ENCODE peak calls at places on chromosomes 11 and 22, in seven cellular contexts. J is neuronal stem cell, K is mesendoderm, Y is IMR-90, G is H1, P is mesenchymal stem cell, O is H9. H is an unnamed sample.

GRCh38 chr11:35040221-35040942 is 98.6 kb upstream of the CD44 start:
- DNase-seq in O (no peak), K (no peak), P (peak; percentile 86), G (no peak), J (no peak), Y (peak; percentile 69), H (peak; percentile 49)

GRCh38 chr11:8354622-8355417 is 91.1 kb upstream of the LMO1 start:
- DNase-seq in J (peak; percentile 45), K (no peak), P (no peak), Y (no peak), O (no peak), G (no peak), H (peak; percentile 9)

GRCh38 chr22:27097933-27098332 is 440.5 kb downstream of the MIAT start:
- DNase-seq in O (no peak), J (no peak), K (peak; percentile 71), Y (no peak), P (no peak), G (no peak), H (no peak)

GRCh38 chr22:48492371-48493320 is 1335.0 kb downstream of the BRD1 start:
- DNase-seq in O (peak; percentile 78), K (peak; percentile 94), G (peak; percentile 70), J (peak; percentile 67), Y (peak; percentile 57), P (peak; percentile 65), H (peak; percentile 53)

GRCh38 chr11:68567553-68567952 is 107.0 kb downstream of the PPP6R3 start:
- DNase-seq in P (no peak), K (no peak), Y (no peak), J (no peak), O (no peak), G (no peak), H (no peak)

GRCh38 chr22:29225422-29226090 is 19.9 kb downstream of the EMID1 start:
- DNase-seq in P (peak; percentile 73), K (no peak), G (no peak), O (no peak), J (no peak), Y (peak; percentile 42), H (no peak)

GRCh38 chr22:41822289-41823057 is 10.4 kb upstream of the SREBF2 start:
- DNase-seq in G (no peak), P (peak; percentile 83), Y (peak; percentile 82), J (no peak), O (no peak), K (peak; percentile 84), H (peak; percentile 64)

GRCh38 chr11:10898763-10899541 is 41.1 kb upstream of the ZBED5 start:
- DNase-seq in K (no peak), P (no peak), Y (no peak), J (no peak), G (no peak), O (no peak), H (no peak)

GRCh38 chr11:2248762-2249161 is 21.6 kb downstream of the ASCL2 start:
- DNase-seq in O (no peak), G (no peak), P (no peak), K (no peak), J (no peak), Y (no peak), H (no peak)

GRCh38 chr11:103061656-103062055 is 30.3 kb downstream of the DCUN1D5 start:
- DNase-seq in G (no peak), O (no peak), Y (no peak), P (no peak), J (no peak), K (no peak), H (no peak)

GRCh38 chr22:34800265-34800664 is 265.7 kb upstream of the ISX start:
- DNase-seq in G (no peak), Y (no peak), P (peak; percentile 6), J (no peak), O (no peak), K (no peak), H (no peak)

GRCh38 chr11:30431127-30431814 is 108.4 kb downstream of the ARL14EP start:
- DNase-seq in Y (no peak), J (no peak), K (peak; percentile 96), G (no peak), O (no peak), P (peak; percentile 18), H (no peak)

GRCh38 chr11:2795491-2795991 is 90.0 kb downstream of the CDKN1C start:
- DNase-seq in K (no peak), J (no peak), G (peak; percentile 44), Y (no peak), O (no peak), P (no peak), H (no peak)

GRCh38 chr11:75813622-75814039 is 1.4 kb upstream of the UVRAG start:
- DNase-seq in K (peak; percentile 37), G (no peak), J (no peak), Y (peak; percentile 20), O (no peak), P (peak; percentile 30), H (peak; percentile 52)

GRCh38 chr11:78417175-78417887 is at the start of gene GAB2:
- DNase-seq in K (no peak), Y (no peak), J (no peak), G (peak; percentile 72), O (peak; percentile 64), P (no peak), H (peak; percentile 29)

GRCh38 chr11:122663764-122664163 is 8.2 kb downstream of the UBASH3B start:
- DNase-seq in P (peak; percentile 34), G (no peak), J (no peak), K (no peak), O (no peak), Y (no peak), H (no peak)

DNA sequence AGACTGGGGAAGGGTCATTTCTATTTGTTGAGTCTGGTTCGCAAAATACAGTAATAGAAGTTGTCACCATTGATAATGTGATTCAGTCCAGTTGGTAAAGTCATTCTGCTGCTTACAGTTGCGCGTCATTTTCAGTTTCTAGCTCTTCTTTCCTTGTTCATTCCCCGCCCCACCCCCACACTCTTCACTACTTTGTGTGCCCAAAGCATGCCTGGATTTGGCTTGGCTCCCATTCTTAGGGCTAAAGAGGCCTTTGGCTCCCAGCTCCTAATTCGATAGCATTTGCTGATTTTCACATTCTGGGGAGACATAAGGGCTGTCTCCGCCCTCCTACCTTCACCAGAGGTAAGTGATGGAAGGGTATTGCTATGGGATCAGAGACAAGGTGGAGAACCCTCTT is 43.0 kb downstream of the CECR2 start:
- DNase-seq in G (no peak), K (no peak), O (no peak), Y (no peak), J (no peak), P (no peak), H (no peak)
- H3K18ac ChIP-seq in G (no peak overlapping the region), K (no peak overlapping the region), O (no peak overlapping the region), Y (no peak overlapping the region), J (peak overlapping the region; percentile 45), P (no peak overlapping the region), H (no peak overlapping the region)

GRCh38 chr11:20310596-20311394 is 52.7 kb upstream of the HTATIP2 start:
- DNase-seq in K (no peak), O (no peak), P (no peak), Y (no peak), G (no peak), J (peak; percentile 49), H (no peak)
- H2AK5ac ChIP-seq in K (no peak overlapping the region), O (no peak overlapping the region), P (no peak overlapping the region), Y (no peak overlapping the region), G (no peak overlapping the region), J (no peak overlapping the region), H (no peak overlapping the region)

DNA sequence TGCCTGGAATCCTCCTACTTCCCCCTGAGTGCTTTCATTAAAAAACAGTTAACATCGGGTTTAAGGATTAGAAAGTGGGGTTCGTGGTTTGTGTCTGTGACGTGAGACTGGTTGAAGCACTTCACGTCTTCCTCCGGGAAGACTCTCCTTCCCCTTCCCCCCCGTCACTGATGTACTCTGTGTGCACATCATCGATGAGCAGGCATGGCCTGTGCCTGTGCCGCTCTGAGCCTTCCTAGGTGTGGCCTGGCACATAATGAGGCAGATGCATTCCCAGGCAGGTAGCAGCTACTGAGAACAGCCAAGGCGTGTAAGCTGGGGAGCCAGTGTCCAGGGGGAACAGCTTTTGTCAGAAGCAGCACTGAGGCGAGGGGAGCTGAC is 93.8 kb downstream of the BCR start:
- DNase-seq in K (no peak), Y (no peak), G (no peak), P (no peak), O (no peak), J (no peak), H (no peak)
- H3K18ac ChIP-seq in K (no peak overlapping the region), Y (no peak overlapping the region), G (no peak overlapping the region), P (no peak overlapping the region), O (no peak overlapping the region), J (no peak overlapping the region), H (no peak overlapping the region)

GRCh38 chr11:85257837-85258236 is 369.3 kb downstream of the DLG2 start:
- DNase-seq in K (no peak), G (no peak), O (no peak), P (no peak), Y (no peak), J (no peak), H (no peak)
- H2AK5ac ChIP-seq in K (no peak overlapping the region), G (no peak overlapping the region), O (no peak overlapping the region), P (no peak overlapping the region), Y (no peak overlapping the region), J (no peak overlapping the region), H (no peak overlapping the region)

GRCh38 chr11:9733212-9733611 is 69.3 kb downstream of the SWAP70 start:
- DNase-seq in O (no peak), K (no peak), G (no peak), J (no peak), P (no peak), Y (no peak), H (no peak)

GRCh38 chr11:9735919-9736318 is 72.0 kb downstream of the SWAP70 start:
- DNase-seq in K (no peak), J (no peak), G (no peak), O (no peak), Y (no peak), P (no peak), H (no peak)

GRCh38 chr11:9731256-9731655 is 67.4 kb downstream of the SWAP70 start:
- DNase-seq in Y (no peak), O (no peak), G (no peak), P (no peak), K (no peak), J (no peak), H (no peak)

GRCh38 chr11:9735236-9735635 is 71.4 kb downstream of the SWAP70 start:
- DNase-seq in O (no peak), P (no peak), K (no peak), J (no peak), G (no peak), Y (no peak), H (peak; percentile 55)

DNA sequence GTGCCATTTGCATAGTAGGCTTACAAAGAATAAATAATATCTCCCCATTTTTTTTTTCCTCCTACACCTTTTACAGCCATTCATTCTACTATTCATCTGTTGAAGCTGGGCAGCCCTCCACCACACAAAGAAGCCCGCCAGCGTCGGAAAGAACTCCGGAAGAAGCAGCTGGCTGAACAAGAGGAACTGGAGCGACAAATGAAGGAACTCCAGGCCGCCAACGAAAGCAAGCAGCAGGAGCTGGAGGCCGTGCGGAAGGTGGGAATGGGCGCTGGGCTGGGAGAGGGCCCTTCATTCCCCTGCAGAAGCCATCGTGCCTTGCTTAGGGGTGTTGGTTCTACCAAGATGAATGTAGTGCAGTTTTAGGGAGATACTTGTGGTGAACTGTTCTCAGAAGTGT is 68.6 kb downstream of the SWAP70 start:
- DNase-seq in J (no peak), P (no peak), K (no peak), Y (no peak), G (no peak), O (no peak), H (no peak)
- H3K18ac ChIP-seq in J (peak overlapping the region; percentile 39), P (no peak overlapping the region), K (no peak overlapping the region), Y (no peak overlapping the region), G (no peak overlapping the region), O (no peak overlapping the region), H (no peak overlapping the region)

GRCh38 chr11:83449338-83449913 is 163.3 kb upstream of the CCDC90B start:
- DNase-seq in J (no peak), K (no peak), Y (no peak), P (no peak), G (no peak), O (no peak), H (peak; percentile 67)
- H2AK5ac ChIP-seq in J (no peak overlapping the region), K (no peak overlapping the region), Y (no peak overlapping the region), P (no peak overlapping the region), G (no peak overlapping the region), O (no peak overlapping the region), H (no peak overlapping the region)